ENCODE peak calls at places on chromosomes 7 and 10, in nine cellular contexts. J is A549, V is tibial artery, D is HL-60, T is PC-3, G is heart right ventricle, E is uterus, C is body of pancreas, A is spleen. R is an unnamed sample.

GRCh38 chr10:34920578-34920977 is 105.5 kb upstream of the PARD3 start:
- DNase-seq in G (no peak), J (no peak), D (no peak), E (no peak), T (no peak), A (no peak), V (no peak), C (no peak), R (no peak)

GRCh38 chr7:25527665-25528064 is 299.4 kb upstream of the NPVF start:
- DNase-seq in J (no peak), D (no peak), G (no peak), A (no peak), E (no peak), V (no peak), C (no peak), T (no peak), R (no peak)

GRCh38 chr10:13627459-13628310 is 40.9 kb downstream of the PRPF18 start:
- DNase-seq in C (no peak), D (no peak), V (no peak), E (no peak), A (no peak), T (no peak), J (no peak), G (no peak), R (no peak)

GRCh38 chr7:132739271-132739955 is 163.1 kb upstream of the PLXNA4 start:
- DNase-seq in T (peak; percentile 80), G (no peak), C (no peak), V (no peak), E (no peak), A (no peak), D (no peak), J (peak; percentile 68), R (no peak)

GRCh38 chr7:45036317-45036716 is 36.3 kb downstream of the CCM2 start:
- DNase-seq in A (no peak), G (no peak), E (no peak), V (peak; percentile 11), C (no peak), D (no peak), T (no peak), J (no peak), R (no peak)

GRCh38 chr10:73946253-73947145 is 35.6 kb downstream of the PLAU start:
- DNase-seq in J (no peak), G (no peak), D (no peak), T (peak; percentile 69), A (peak; percentile 6), V (no peak), E (no peak), C (no peak), R (no peak)

GRCh38 chr7:131196808-131197207 is 130.9 kb upstream of the MKLN1 start:
- DNase-seq in A (no peak), D (no peak), G (no peak), V (no peak), E (no peak), C (no peak), T (no peak), J (no peak), R (no peak)

GRCh38 chr10:102678842-102679289 is 34.6 kb downstream of the TRIM8 start:
- DNase-seq in C (peak; percentile 81), A (peak; percentile 90), D (peak; percentile 55), G (peak; percentile 70), T (peak; percentile 42), E (peak; percentile 47), V (peak; percentile 79), J (peak; percentile 50), R (no peak)

GRCh38 chr7:29106128-29106988 is 40.0 kb downstream of the CPVL start:
- DNase-seq in A (no peak), V (no peak), J (peak; percentile 49), D (peak; percentile 42), T (peak; percentile 77), E (peak; percentile 43), G (peak; percentile 11), C (peak; percentile 58), R (no peak)

GRCh38 chr10:13971586-13972475 is 358.9 kb downstream of the FRMD4A start:
- DNase-seq in J (no peak), V (no peak), G (no peak), E (no peak), A (no peak), D (no peak), T (no peak), C (no peak), R (no peak)

GRCh38 chr10:71598673-71599072 is 120.9 kb downstream of the C10orf105 start:
- DNase-seq in G (peak; percentile 78), V (peak; percentile 89), T (no peak), D (no peak), A (no peak), E (peak; percentile 75), J (no peak), C (peak; percentile 60), R (peak; percentile 86)

GRCh38 chr10:49512121-49512809 is 26.7 kb downstream of the ERCC6 start:
- DNase-seq in J (peak; percentile 48), E (no peak), C (peak; percentile 23), T (peak; percentile 72), D (peak; percentile 35), V (no peak), A (no peak), G (no peak), R (no peak)

GRCh38 chr7:44141221-44141850 is at the start of gene MYL7:
- DNase-seq in T (no peak), D (no peak), J (no peak), V (no peak), A (peak; percentile 63), G (no peak), E (no peak), C (no peak), R (no peak)

GRCh38 chr7:50792342-50793114 is 9.8 kb upstream of the GRB10 start:
- DNase-seq in G (peak; percentile 44), A (peak; percentile 81), V (peak; percentile 72), T (peak; percentile 36), C (peak; percentile 33), D (peak; percentile 75), J (peak; percentile 52), E (peak; percentile 28), R (no peak)

GRCh38 chr7:50795253-50795652 is 12.6 kb upstream of the GRB10 start:
- DNase-seq in V (no peak), C (no peak), D (no peak), J (no peak), G (no peak), A (no peak), T (no peak), E (no peak), R (no peak)

GRCh38 chr7:50793115-50793946 is 10.6 kb upstream of the GRB10 start:
- DNase-seq in T (peak; percentile 61), J (peak; percentile 63), G (peak; percentile 79), C (peak; percentile 85), E (peak; percentile 67), A (peak; percentile 90), V (peak; percentile 83), D (peak; percentile 63), R (peak; percentile 80)

GRCh38 chr7:50795831-50796230 is 13.1 kb upstream of the GRB10 start:
- DNase-seq in G (no peak), E (no peak), T (peak; percentile 40), C (peak; percentile 70), A (no peak), J (peak; percentile 35), D (no peak), V (no peak), R (no peak)

GRCh38 chr7:50793947-50794570 is 11.4 kb upstream of the GRB10 start:
- DNase-seq in C (no peak), G (no peak), J (no peak), T (no peak), A (no peak), E (no peak), D (no peak), V (no peak), R (no peak)
- H3K27ac ChIP-seq in C (peak overlapping the region; percentile 94), G (peak overlapping the region; percentile 77), J (peak overlapping the region; percentile 92), T (peak overlapping the region; percentile 36), A (peak overlapping the region; percentile 85), E (peak overlapping the region; percentile 83), D (no peak overlapping the region), V (peak overlapping the region; percentile 73), R (peak overlapping the region; percentile 77)

DNA sequence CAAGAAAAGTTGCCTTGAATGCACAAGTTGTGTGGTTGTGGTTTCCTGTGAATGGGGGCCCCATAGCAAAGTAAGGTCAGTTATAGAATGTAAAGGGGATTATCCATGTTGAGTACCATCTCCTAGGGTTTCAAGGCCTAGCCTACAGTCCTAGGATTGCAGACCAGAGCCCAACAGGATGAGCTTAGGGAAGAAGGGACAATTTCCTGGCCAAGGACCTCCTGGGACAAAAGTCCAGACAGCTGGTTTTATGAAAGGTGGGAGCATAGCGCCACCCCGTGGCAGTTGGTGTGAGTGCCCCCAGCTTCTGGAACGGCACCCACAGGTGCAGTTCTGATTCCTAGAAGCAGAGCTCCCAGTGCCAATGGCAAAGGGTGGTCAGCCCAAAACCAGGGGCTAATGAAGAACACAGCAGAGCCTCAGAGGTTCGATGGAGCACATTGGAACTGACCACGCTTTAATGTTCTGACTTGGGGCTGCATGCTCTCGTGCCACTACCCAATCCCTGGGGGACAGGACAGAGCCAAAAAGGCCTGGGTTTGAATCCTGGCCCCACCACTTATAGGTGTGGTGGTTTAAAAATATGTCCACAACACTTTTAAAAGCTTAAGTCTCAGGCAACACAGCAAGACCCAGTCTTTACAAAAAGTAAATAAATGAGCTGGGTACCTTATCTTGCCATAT is 25.8 kb upstream of the TMEM120A start:
- DNase-seq in A (peak; percentile 91), J (peak; percentile 77), T (peak; percentile 71), V (peak; percentile 85), G (peak; percentile 82), D (peak; percentile 64), C (peak; percentile 75), E (peak; percentile 65), R (no peak)
- TF ChIP-seq CTCF in A (peak; percentile 87), J (peak; percentile 84), T (peak; percentile 92), V (peak; percentile 84), G (peak; percentile 91), D (peak; percentile 79), C (peak; percentile 90), E (peak; percentile 70), R (peak; percentile 83)

GRCh38 chr10:59864141-59864962 is 42.0 kb downstream of the CCDC6 start:
- DNase-seq in G (no peak), J (no peak), E (no peak), V (no peak), D (no peak), C (no peak), A (no peak), T (no peak), R (no peak)
- H3K27ac ChIP-seq in G (no peak overlapping the region), J (no peak overlapping the region), E (peak overlapping the region; percentile 59), V (peak overlapping the region; percentile 40), D (no peak overlapping the region), C (peak overlapping the region; percentile 11), A (no peak overlapping the region), T (no peak overlapping the region), R (peak overlapping the region; percentile 42)

GRCh38 chr10:7571992-7572391 is 94.8 kb downstream of the ITIH5 start:
- DNase-seq in A (no peak), C (no peak), G (no peak), J (no peak), T (no peak), D (no peak), V (no peak), E (no peak), R (no peak)

GRCh38 chr10:7565871-7566270 is 100.9 kb downstream of the ITIH5 start:
- DNase-seq in D (no peak), J (no peak), C (no peak), A (no peak), T (no peak), E (no peak), G (no peak), V (no peak), R (no peak)

GRCh38 chr10:7563770-7564169 is 103.0 kb downstream of the ITIH5 start:
- DNase-seq in G (no peak), T (no peak), J (no peak), D (no peak), E (no peak), V (no peak), A (no peak), C (no peak), R (no peak)

GRCh38 chr10:7566891-7567290 is 99.9 kb downstream of the ITIH5 start:
- DNase-seq in C (no peak), A (no peak), D (no peak), E (no peak), T (no peak), J (no peak), V (no peak), G (no peak), R (no peak)

GRCh38 chr10:7567896-7568295 is 98.9 kb downstream of the ITIH5 start:
- DNase-seq in C (no peak), T (no peak), D (no peak), E (no peak), V (no peak), J (no peak), G (no peak), A (no peak), R (no peak)
- TF ChIP-seq CTCF in C (no peak), T (no peak), D (no peak), E (no peak), V (no peak), J (no peak), G (no peak), A (no peak), R (no peak)